ENCODE peak calls at places on chromosomes 6 and 20, in five cellular contexts. G, Z, J, Q and D are unnamed samples.

GRCh38 chr6:111845441-111845871 is 27.8 kb downstream of the FYN start:
- DNase-seq in J (no peak), G (no peak), Z (no peak), Q (peak), D (no peak)

GRCh38 chr6:170361335-170361734 is 54.8 kb downstream of the FAM120B start:
- DNase-seq in Q (no peak), Z (no peak), G (no peak), J (no peak), D (no peak)

GRCh38 chr6:156662025-156662445 is 115.1 kb upstream of the ARID1B start:
- DNase-seq in J (no peak), Q (peak), G (no peak), Z (peak), D (peak)

GRCh38 chr6:168603234-168603633 is 162.2 kb downstream of the SMOC2 start:
- DNase-seq in Z (no peak), G (no peak), J (no peak), Q (no peak), D (no peak)

GRCh38 chr20:41124451-41125094 is 12.8 kb upstream of the PLCG1 start:
- DNase-seq in J (no peak), Z (no peak), G (no peak), Q (no peak), D (no peak)

GRCh38 chr6:93678841-93679454 is 259.6 kb upstream of the EPHA7 start:
- DNase-seq in Z (no peak), J (no peak), G (peak), Q (no peak), D (no peak)

GRCh38 chr6:13538084-13538483 is 36.3 kb upstream of the SIRT5 start:
- DNase-seq in Z (no peak), G (peak), Q (peak), J (no peak), D (no peak)

GRCh38 chr20:34637245-34638185 is 39.4 kb downstream of the PIGU start:
- DNase-seq in G (peak), Q (no peak), J (no peak), Z (no peak), D (no peak)

GRCh38 chr6:61640463-61640862 is 645.6 kb downstream of the KHDRBS2 start:
- DNase-seq in Q (no peak), G (no peak), J (no peak), Z (no peak), D (no peak)

GRCh38 chr6:44004625-44005506 is 122.4 kb downstream of the MRPL14 start:
- DNase-seq in J (no peak), G (no peak), Z (no peak), Q (no peak), D (no peak)

GRCh38 chr6:165229216-165229615 is 80.2 kb downstream of the C6orf118 start:
- DNase-seq in Z (no peak), G (no peak), Q (no peak), J (no peak), D (no peak)

GRCh38 chr6:105301072-105301503 is 101.8 kb downstream of the PREP start:
- DNase-seq in Z (no peak), G (peak), J (no peak), Q (no peak), D (no peak)

GRCh38 chr6:139020689-139021088 is 7.9 kb upstream of the ABRACL start:
- DNase-seq in Q (no peak), J (no peak), Z (no peak), G (no peak), D (no peak)

GRCh38 chr6:109260126-109260525 is 122.1 kb downstream of the CD164 start:
- DNase-seq in J (no peak), Z (no peak), Q (no peak), G (peak), D (no peak)

GRCh38 chr6:144659202-144659731 is 374.1 kb downstream of the UTRN start:
- DNase-seq in J (no peak), G (peak), Z (no peak), Q (peak), D (no peak)

GRCh38 chr20:43430265-43430664 is 27.4 kb upstream of the SRSF6 start:
- DNase-seq in J (no peak), Q (no peak), Z (peak), G (no peak), D (no peak)

GRCh38 chr6:344816-345340 is 46.7 kb upstream of the IRF4 start:
- DNase-seq in Q (no peak), J (no peak), G (peak), Z (no peak), D (no peak)

GRCh38 chr6:2791124-2792050 is 26.2 kb downstream of the WRNIP1 start:
- DNase-seq in Z (no peak), G (peak), Q (peak), J (peak), D (peak)

GRCh38 chr20:32495949-32496348 is 89.2 kb downstream of the NOL4L start:
- DNase-seq in J (no peak), G (no peak), Q (no peak), Z (no peak), D (no peak)

GRCh38 chr6:143965503-143966171 is 42.4 kb downstream of the PLAGL1 start:
- DNase-seq in G (peak), Z (no peak), Q (no peak), J (no peak), D (no peak)

DNA sequence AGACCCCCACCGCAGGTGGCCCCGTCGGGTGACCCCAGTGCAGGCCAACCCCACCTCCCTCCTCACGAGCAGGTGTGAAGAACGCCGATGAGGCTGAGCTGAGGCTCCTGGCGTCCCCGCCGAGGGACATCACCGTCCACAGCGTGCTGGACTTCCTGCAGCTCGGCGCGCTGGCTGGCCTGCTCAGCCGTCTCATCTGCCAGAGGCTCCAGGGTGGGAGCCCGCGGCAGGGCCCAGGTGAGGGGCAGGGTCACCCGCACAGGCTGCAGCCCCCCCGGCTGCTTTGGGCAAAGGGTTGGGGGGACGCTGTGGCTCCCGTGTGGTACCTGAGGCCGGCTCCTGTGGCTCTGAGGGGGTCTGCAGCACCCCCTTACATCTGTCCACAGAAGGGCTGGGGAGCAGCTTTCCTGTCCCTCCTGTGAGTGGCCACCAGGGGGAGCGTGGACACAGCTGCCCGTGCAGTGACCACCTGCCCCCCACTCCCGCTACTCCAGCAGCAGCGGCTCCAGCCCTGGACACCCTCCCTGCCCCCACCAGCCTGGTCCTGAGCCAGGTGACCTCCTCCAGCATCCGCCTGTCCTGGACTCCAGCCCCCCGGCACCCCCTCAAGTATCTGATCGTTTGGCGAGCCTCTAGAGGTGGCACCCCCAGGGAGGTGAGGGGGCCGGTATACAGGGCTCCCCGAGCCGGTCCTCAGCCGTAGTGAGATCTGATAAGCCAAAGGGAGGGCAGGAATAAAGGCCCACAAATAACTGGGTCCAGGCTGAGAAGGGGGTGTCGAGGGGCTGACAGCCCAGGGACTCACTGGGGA is 16.5 kb downstream of the COL20A1 start:
- DNase-seq in G (peak), J (no peak), Z (no peak), Q (peak), D (no peak)
- TF ChIP-seq CTCF in G (peak), J (peak), Z (peak), Q (peak), D (peak)

DNA sequence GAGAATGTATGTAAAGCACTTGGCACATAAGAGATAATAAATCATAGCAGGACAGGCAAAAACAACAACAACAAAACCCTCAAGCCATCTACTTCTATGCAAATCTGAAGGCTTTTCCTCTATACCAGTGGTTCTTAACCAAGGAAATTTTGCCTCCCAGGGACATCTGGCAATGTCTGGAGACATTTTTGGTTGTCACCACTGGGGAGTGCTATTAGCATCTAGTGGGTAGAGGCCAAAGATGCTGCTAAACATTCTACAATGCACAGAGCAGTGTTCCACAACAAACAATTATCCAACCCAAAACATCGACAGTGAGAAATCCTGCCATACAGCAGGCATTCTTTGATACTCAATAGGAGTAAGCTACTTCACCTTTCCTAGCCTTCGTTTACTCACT is 28.2 kb downstream of the NDRG3 start:
- DNase-seq in Q (no peak), J (no peak), Z (no peak), G (no peak), D (peak)
- TF ChIP-seq CTCF in Q (peak), J (no peak), Z (no peak), G (peak), D (no peak)

DNA sequence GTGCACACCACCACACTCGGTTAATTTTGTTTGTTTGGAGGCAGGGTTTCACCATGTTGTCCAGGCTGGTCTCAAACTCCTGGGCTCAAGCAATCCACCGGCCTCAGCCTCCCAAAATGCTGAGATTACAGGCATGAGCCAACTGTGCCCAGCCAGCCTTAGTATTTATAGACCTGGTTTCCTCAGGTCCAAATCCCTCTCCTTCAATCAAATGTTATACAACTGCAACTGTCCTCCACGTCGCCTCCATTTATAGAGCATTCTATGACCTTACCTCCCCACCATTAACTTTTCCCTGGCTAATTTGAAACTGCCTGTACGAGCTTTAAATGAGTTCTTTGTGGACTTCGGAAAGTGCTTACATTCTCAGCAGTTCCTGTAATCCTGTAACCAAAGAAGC is 39.3 kb upstream of the IPCEF1 start:
- DNase-seq in Z (no peak), G (no peak), Q (no peak), J (no peak), D (no peak)
- TF ChIP-seq CTCF in Z (no peak), G (no peak), Q (no peak), J (no peak), D (no peak)

DNA sequence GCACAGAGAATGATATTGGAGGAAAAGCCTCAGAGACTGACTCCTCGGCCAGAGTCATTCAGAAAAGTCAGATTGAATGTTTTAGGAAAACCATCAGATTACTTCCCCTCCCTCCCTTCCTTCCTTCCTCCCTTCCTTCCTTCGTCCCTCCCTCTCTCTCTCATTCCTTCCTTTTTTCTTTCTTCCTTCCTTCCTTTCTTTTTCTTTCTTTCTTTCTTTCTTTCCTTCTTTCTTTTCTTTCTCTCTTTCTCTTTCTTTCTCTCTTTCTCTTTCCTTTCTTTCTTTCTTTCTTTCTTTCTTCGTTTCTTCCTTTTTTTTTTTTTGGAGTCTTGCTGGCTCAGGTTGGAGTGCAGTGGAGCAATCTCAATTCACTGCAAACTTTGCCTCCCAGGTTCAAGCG is 7.4 kb downstream of the OCSTAMP start:
- DNase-seq in G (no peak), J (no peak), Q (no peak), Z (no peak), D (no peak)
- TF ChIP-seq CTCF in G (no peak), J (no peak), Q (no peak), Z (no peak), D (no peak)

DNA sequence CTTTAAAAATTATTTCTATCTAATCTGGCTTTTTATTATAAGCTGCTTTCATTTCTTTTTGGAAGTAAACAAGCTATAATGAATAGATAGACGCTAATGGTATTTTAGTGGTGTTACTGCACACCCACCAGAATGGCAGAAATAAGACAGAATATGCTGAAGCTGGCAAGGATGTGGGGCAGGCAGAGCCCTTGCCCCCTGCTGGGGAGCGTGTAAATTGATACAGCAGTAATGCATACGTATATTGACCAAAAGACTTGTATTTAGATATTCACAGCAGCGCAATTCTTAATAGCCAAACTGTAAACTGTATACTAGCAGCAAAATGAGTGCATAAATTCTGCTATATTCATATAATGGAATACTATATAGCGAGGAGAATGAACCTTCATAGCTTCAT is 35.3 kb downstream of the TMEM181 start:
- DNase-seq in J (no peak), Z (no peak), G (no peak), Q (no peak), D (no peak)
- TF ChIP-seq CTCF in J (no peak), Z (no peak), G (peak), Q (no peak), D (no peak)

DNA sequence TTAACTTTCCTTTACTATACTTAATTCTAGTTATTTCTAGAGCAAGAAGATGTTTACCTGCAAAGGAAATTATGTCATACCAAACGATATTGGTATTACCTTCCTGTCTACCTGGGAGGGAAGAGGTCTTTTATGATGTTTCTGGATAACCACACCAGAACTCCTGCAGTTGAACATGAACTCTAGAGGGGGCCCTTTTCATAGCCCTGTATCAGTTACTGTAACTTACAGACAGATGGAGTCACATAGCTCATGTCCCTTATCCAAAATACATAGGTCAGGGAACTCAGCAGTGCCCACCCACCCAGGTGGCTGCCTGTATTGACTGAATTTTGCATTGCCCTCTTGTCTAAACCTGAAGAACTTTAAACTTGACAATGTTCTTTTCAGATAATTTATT is 35.1 kb upstream of the MYL9 start:
- DNase-seq in G (no peak), Q (no peak), J (no peak), Z (no peak), D (no peak)
- TF ChIP-seq CTCF in G (peak), Q (peak), J (no peak), Z (peak), D (no peak)

DNA sequence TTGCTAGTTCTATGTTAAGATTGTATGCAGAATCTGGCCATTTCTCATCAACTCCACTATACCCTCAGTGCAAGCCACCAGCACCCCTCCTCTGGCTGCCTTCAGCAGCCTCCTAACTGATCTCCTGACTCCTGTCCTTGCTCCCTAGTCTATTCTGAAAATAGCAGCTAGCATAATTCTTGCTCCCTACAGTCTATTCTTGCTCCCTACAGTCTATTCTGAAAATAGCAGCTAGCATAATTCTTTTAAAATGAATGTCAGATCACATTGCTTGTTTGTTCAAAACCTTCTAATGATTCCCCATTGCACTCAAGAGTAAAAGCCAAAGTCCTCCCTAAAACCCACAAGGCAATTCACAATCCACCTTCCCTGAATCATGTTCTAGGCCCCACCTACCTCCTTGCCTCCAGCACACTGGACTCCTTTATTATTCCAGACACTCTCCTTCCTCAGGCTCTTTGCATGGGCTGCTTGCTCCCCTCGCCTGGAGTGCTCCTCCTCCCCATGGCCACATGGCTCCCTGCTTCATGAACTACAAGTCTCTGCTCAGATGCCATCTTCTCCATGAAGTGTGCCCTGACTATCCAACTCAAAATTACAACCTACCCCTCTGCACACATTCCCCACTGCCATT is 164.2 kb upstream of the TNFAIP3 start:
- DNase-seq in J (no peak), Q (no peak), G (no peak), Z (no peak), D (no peak)
- TF ChIP-seq CTCF in J (no peak), Q (no peak), G (no peak), Z (no peak), D (no peak)

DNA sequence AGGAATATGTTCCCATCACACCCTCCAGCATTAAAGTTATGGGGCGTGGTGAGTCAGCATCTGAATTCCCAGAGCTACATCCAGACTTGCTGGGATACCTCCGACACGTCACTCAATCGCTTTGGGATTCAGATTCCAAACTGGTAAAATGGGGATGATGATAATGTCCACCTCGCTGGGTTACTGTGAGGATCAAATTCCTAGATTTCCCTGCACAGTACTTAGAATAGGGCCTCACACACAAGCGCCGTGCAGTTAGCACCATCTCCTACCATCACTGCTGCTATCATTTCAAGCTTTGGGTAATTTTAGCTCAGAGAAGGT is 107.2 kb downstream of the SULF2 start:
- DNase-seq in Z (no peak), J (no peak), G (no peak), Q (no peak), D (no peak)
- TF ChIP-seq CTCF in Z (no peak), J (no peak), G (no peak), Q (no peak), D (no peak)

DNA sequence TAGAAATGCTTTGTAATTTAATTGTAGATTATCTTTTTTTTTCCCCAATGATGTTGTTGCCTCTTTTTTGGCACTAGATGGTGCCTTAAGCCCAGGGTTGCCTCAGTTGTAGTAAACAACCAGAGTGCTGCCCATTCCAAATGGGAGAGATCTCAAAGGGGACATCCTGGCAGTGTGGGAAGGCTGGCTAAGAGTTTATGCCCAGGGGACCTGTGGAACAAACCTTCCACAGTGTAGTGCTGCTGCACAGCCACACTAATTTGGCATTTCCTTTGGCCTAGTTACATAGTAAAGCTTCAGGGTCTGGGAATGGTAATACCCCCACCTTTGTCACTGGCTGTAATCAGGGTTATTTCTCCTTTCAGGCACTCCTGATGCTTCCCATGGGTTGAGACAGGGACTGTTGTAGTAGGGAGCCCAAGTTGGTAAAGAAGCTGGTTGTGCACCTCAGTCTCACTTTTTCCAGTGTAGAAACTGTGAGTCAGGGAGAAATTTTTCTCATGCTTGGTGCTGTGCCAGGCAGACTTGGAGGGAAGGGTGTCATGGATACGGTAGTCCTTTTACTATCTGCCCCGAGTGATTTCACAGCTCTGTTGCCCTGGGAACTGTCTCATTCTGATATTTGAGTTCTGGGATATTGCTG is 177.8 kb upstream of the ECI2 start:
- DNase-seq in Q (no peak), Z (peak), G (peak), J (peak), D (peak)
- TF ChIP-seq CTCF in Q (no peak), Z (peak), G (peak), J (peak), D (peak)